ENCODE peak calls at places on chromosomes 2 and 18, in six cellular contexts. W is IMR-90, J is mesendoderm, B is neuronal stem cell, Y is mesenchymal stem cell, F is H1. E is an unnamed sample.

GRCh38 chr2:170313636-170314348 is 135.8 kb downstream of the MYO3B start:
- DNase-seq in J (no peak), Y (no peak), F (no peak), B (no peak), W (no peak), E (no peak)

GRCh38 chr2:55051026-55051866 is 995 bp upstream of the RTN4 start:
- DNase-seq in J (peak; percentile 97), B (peak; percentile 51), Y (peak; percentile 99), F (peak; percentile 39), W (peak; percentile 100), E (peak; percentile 91)

GRCh38 chr18:31512203-31512764 is 14.3 kb downstream of the DSG2 start:
- DNase-seq in Y (peak; percentile 94), B (no peak), J (peak; percentile 88), F (no peak), W (peak; percentile 71), E (peak; percentile 86)

GRCh38 chr2:64054166-64054915 is 35.1 kb upstream of the VPS54 start:
- DNase-seq in F (no peak), W (no peak), Y (no peak), J (no peak), B (no peak), E (no peak)

GRCh38 chr2:124272442-124272841 is 247.4 kb downstream of the CNTNAP5 start:
- DNase-seq in B (no peak), Y (no peak), F (no peak), J (no peak), W (no peak), E (no peak)

GRCh38 chr2:148603562-148603920 is 41.0 kb upstream of the EPC2 start:
- DNase-seq in Y (no peak), B (no peak), J (no peak), W (no peak), F (no peak), E (no peak)

GRCh38 chr2:149428783-149429182 is 98.4 kb downstream of the LYPD6 start:
- DNase-seq in Y (no peak), F (no peak), W (no peak), B (no peak), J (no peak), E (peak; percentile 52)

GRCh38 chr2:57981369-57981768 is 65.2 kb upstream of the VRK2 start:
- DNase-seq in Y (no peak), B (no peak), W (peak; percentile 61), J (no peak), F (no peak), E (no peak)

GRCh38 chr18:29234751-29235150 is 1057.8 kb upstream of the CDH2 start:
- DNase-seq in J (no peak), F (no peak), B (no peak), Y (no peak), W (no peak), E (no peak)

GRCh38 chr2:42163444-42164045 is 5.6 kb upstream of the EML4 start:
- DNase-seq in W (peak; percentile 92), Y (no peak), F (no peak), B (no peak), J (no peak), E (no peak)

GRCh38 chr2:37376421-37377186 is 32.2 kb downstream of the QPCT start:
- DNase-seq in B (no peak), F (no peak), Y (no peak), J (no peak), W (peak; percentile 94), E (no peak)

GRCh38 chr2:128329607-128330006 is 10.9 kb upstream of the HS6ST1 start:
- DNase-seq in F (no peak), Y (no peak), W (peak; percentile 56), B (no peak), J (no peak), E (no peak)

GRCh38 chr2:34316788-34317187 is 717.7 kb upstream of the FAM98A start:
- DNase-seq in B (no peak), J (no peak), Y (no peak), W (no peak), F (no peak), E (no peak)

GRCh38 chr18:33854086-33854826 is 276.2 kb downstream of the ASXL3 start:
- DNase-seq in J (no peak), Y (no peak), F (no peak), W (no peak), B (no peak), E (no peak)

GRCh38 chr18:63177822-63178525 is 141.6 kb downstream of the BCL2 start:
- DNase-seq in J (no peak), B (no peak), W (no peak), Y (no peak), F (no peak), E (no peak)

GRCh38 chr2:28347193-28347592 is 45.5 kb upstream of the FOSL2 start:
- DNase-seq in Y (no peak), J (no peak), F (no peak), W (no peak), B (no peak), E (no peak)

GRCh38 chr2:74558284-74559230 is 4.0 kb downstream of the DOK1 start:
- DNase-seq in J (no peak), F (no peak), B (no peak), Y (no peak), W (no peak), E (no peak)

GRCh38 chr2:54569745-54570296 is 113.7 kb downstream of the SPTBN1 start:
- DNase-seq in J (no peak), W (no peak), B (no peak), F (no peak), Y (no peak), E (no peak)

GRCh38 chr18:54822872-54823845 is 5.1 kb upstream of the RAB27B start:
- DNase-seq in B (no peak), Y (peak; percentile 94), W (peak; percentile 92), F (no peak), J (no peak), E (peak; percentile 31)

GRCh38 chr2:203195331-203195730 is 43.5 kb upstream of the CYP20A1 start:
- DNase-seq in B (no peak), J (no peak), W (no peak), F (no peak), Y (no peak), E (no peak)

GRCh38 chr2:154402138-154402714 is 296.3 kb upstream of the KCNJ3 start:
- DNase-seq in B (peak; percentile 1), F (no peak), W (peak; percentile 0), J (peak; percentile 39), Y (peak; percentile 21), E (no peak)

GRCh38 chr2:118227698-118228508 is 139.6 kb downstream of the INSIG2 start:
- DNase-seq in J (no peak), W (no peak), Y (no peak), B (no peak), F (no peak), E (peak; percentile 54)

GRCh38 chr2:213848631-213849030 is 562.2 kb upstream of the VWC2L start:
- DNase-seq in J (no peak), B (no peak), F (no peak), W (peak; percentile 82), Y (no peak), E (no peak)

GRCh38 chr2:180033993-180034894 is 27.1 kb upstream of the CWC22 start:
- DNase-seq in J (peak; percentile 70), B (peak; percentile 9), W (peak; percentile 58), Y (no peak), F (no peak), E (no peak)

GRCh38 chr2:212659441-212659840 is 120.8 kb upstream of the ERBB4 start:
- DNase-seq in J (no peak), F (no peak), W (no peak), Y (no peak), B (no peak), E (peak; percentile 66)

GRCh38 chr2:237695201-237695780 is 67.9 kb downstream of the LRRFIP1 start:
- DNase-seq in Y (peak; percentile 97), B (no peak), W (peak; percentile 99), F (no peak), J (no peak), E (peak; percentile 90)
- H3K4me3 ChIP-seq in Y (peak overlapping the region; percentile 7), B (no peak overlapping the region), W (no peak overlapping the region), F (no peak overlapping the region), J (no peak overlapping the region), E (no peak overlapping the region)

GRCh38 chr2:20186078-20186854 is 38.7 kb downstream of the SDC1 start:
- DNase-seq in Y (peak; percentile 56), W (peak; percentile 73), B (no peak), J (peak; percentile 88), F (no peak), E (peak; percentile 47)
- H4K8ac ChIP-seq in Y (peak overlapping the region; percentile 62), W (peak overlapping the region; percentile 69), B (peak overlapping the region; percentile 20), J (no peak overlapping the region), F (peak overlapping the region; percentile 9), E (peak overlapping the region; percentile 5)

GRCh38 chr2:71500426-71501079 is 47.2 kb downstream of the DYSF start:
- DNase-seq in F (no peak), W (no peak), J (peak; percentile 66), Y (no peak), B (no peak), E (no peak)
- H3K4me1 ChIP-seq in F (peaks cover 4% of the 10 kb centered on the region), W (peaks cover 2% of the 10 kb centered on the region), J (peaks cover 19% of the 10 kb centered on the region), Y (peaks cover 38% of the 10 kb centered on the region), B (peaks cover 17% of the 10 kb centered on the region), E (peaks cover 23% of the 10 kb centered on the region)

GRCh38 chr2:165697727-165698620 is 96.1 kb downstream of the GALNT3 start:
- DNase-seq in J (no peak), W (no peak), F (no peak), Y (no peak), B (peak; percentile 9), E (no peak)
- H3K4me3 ChIP-seq in J (no peak overlapping the region), W (no peak overlapping the region), F (no peak overlapping the region), Y (no peak overlapping the region), B (no peak overlapping the region), E (no peak overlapping the region)

DNA sequence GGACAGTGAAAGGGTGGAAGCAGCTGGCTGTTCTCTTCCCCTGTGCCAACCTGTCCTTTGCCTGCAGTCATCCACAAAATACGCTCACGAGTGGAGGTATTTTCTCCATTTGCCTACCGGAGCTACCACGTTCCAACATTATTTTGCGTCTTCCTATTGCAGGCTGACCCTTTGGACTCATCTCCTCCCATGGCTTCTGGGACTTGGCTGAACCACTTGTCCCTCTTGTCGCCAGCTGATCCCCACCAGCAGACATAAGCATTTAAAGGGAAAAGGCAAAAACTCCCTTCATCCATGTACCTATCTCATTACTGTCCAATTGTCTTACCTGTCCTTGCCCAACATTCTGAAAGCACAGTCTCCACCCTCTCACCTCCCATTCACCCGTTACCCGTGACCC is 13.0 kb downstream of the C2orf74 start:
- DNase-seq in J (no peak), Y (no peak), F (no peak), W (no peak), B (no peak), E (no peak)
- H4K8ac ChIP-seq in J (no peak overlapping the region), Y (no peak overlapping the region), F (no peak overlapping the region), W (no peak overlapping the region), B (no peak overlapping the region), E (no peak overlapping the region)

GRCh38 chr2:96150791-96151594 is 5.8 kb upstream of the DUSP2 start:
- DNase-seq in Y (no peak), F (no peak), W (no peak), B (no peak), J (no peak), E (no peak)
- H3K4me1 ChIP-seq in Y (peaks cover 14% of the 10 kb centered on the region), F (peaks cover 17% of the 10 kb centered on the region), W (peaks cover 5% of the 10 kb centered on the region), B (peaks cover 36% of the 10 kb centered on the region), J (peaks cover 5% of the 10 kb centered on the region), E (peaks cover 29% of the 10 kb centered on the region)

GRCh38 chr2:222424281-222424728 is at the start of gene SGPP2:
- DNase-seq in Y (no peak), J (no peak), F (no peak), B (no peak), W (no peak), E (no peak)
- H3K4me3 ChIP-seq in Y (no peak within 1 kb of the TSS), J (no peak within 1 kb of the TSS), F (peak within 1 kb of the TSS; percentile 52), B (peak within 1 kb of the TSS; percentile 20), W (no peak within 1 kb of the TSS), E (peak within 1 kb of the TSS; percentile 58)